ENCODE peak calls at places on chromosomes 13 and 19, in five cellular contexts. P, Q, S, O and D are unnamed samples.

GRCh38 chr13:20401586-20401957 is 124.1 kb downstream of the CRYL1 start:
- DNase-seq in S (peak; percentile 76), P (no peak), Q (no peak), O (no peak), D (no peak)

GRCh38 chr19:916645-917322 is 349 bp upstream of the KISS1R start:
- DNase-seq in O (no peak), P (no peak), Q (no peak), S (no peak), D (no peak)

GRCh38 chr19:53034948-53035675 is 9.4 kb upstream of the ERVV-2 start:
- DNase-seq in O (no peak), S (peak; percentile 31), Q (no peak), P (no peak), D (peak; percentile 29)

GRCh38 chr13:51249254-51249653 is 27.1 kb downstream of the FAM124A start:
- DNase-seq in Q (no peak), S (no peak), O (no peak), P (no peak), D (peak; percentile 51)

GRCh38 chr13:41694902-41695301 is 237.6 kb downstream of the RGCC start:
- DNase-seq in Q (no peak), O (no peak), P (peak; percentile 91), S (no peak), D (peak; percentile 90)

GRCh38 chr13:99617474-99618255 is 116.4 kb downstream of the TM9SF2 start:
- DNase-seq in Q (no peak), S (no peak), P (no peak), O (peak; percentile 48), D (peak; percentile 51)

GRCh38 chr13:49530452-49530851 is 34.7 kb downstream of the PHF11 start:
- DNase-seq in S (no peak), P (no peak), O (no peak), Q (no peak), D (no peak)

GRCh38 chr13:97121894-97122293 is 100.2 kb upstream of the MBNL2 start:
- DNase-seq in Q (no peak), O (no peak), S (no peak), P (no peak), D (peak; percentile 30)

GRCh38 chr13:110965038-110965754 is 50.3 kb upstream of the ANKRD10 start:
- DNase-seq in Q (no peak), O (no peak), S (no peak), P (no peak), D (peak; percentile 92)

GRCh38 chr19:33864311-33864850 is 67.7 kb downstream of the KCTD15 start:
- DNase-seq in Q (no peak), P (peak; percentile 41), O (no peak), S (peak; percentile 76), D (peak; percentile 71)

GRCh38 chr19:58182989-58183821 is at the start of gene ZNF274:
- DNase-seq in P (peak; percentile 94), Q (peak; percentile 97), S (peak; percentile 99), O (peak; percentile 94), D (peak; percentile 97)

GRCh38 chr19:4671182-4671851 is 1.2 kb upstream of the MYDGF start:
- DNase-seq in Q (no peak), S (no peak), O (no peak), P (no peak), D (no peak)

GRCh38 chr13:50449465-50449864 is 394.0 kb downstream of the DLEU7 start:
- DNase-seq in O (no peak), S (no peak), Q (no peak), P (no peak), D (peak; percentile 40)

GRCh38 chr13:98466634-98467236 is 110.2 kb downstream of the STK24 start:
- DNase-seq in Q (no peak), P (no peak), S (no peak), O (no peak), D (peak; percentile 57)

GRCh38 chr19:33394723-33395560 is 21.4 kb downstream of the CEBPG start:
- DNase-seq in S (no peak), O (no peak), P (no peak), Q (peak; percentile 44), D (no peak)

GRCh38 chr19:51089786-51090185 is 7.1 kb upstream of the KLK14 start:
- DNase-seq in S (no peak), Q (peak; percentile 73), O (no peak), P (no peak), D (no peak)

GRCh38 chr19:13794388-13794751 is 873 bp upstream of the ZSWIM4 start:
- DNase-seq in Q (peak; percentile 70), P (peak; percentile 94), O (no peak), S (peak; percentile 97), D (peak; percentile 68)

GRCh38 chr19:42312370-42312769 is 739 bp upstream of the TMEM145 start:
- DNase-seq in Q (no peak), S (no peak), P (no peak), O (no peak), D (no peak)

GRCh38 chr13:80783926-80784325 is 443.0 kb upstream of the SPRY2 start:
- DNase-seq in Q (no peak), P (no peak), O (no peak), S (no peak), D (no peak)

GRCh38 chr13:23447927-23448326 is 14.4 kb upstream of the SACS start:
- DNase-seq in P (no peak), S (no peak), Q (no peak), O (no peak), D (peak; percentile 21)